ENCODE peak calls at places on chromosomes 1 and 21, in eight cellular contexts. Y is breast epithelium, X is Panc1, J is ovary, A is heart right ventricle, H is stomach, M is MM.1S, N is esophagus muscularis mucosa. R is an unnamed sample.

GRCh38 chr1:36133484-36133883 is 8.5 kb upstream of the COL8A2 start:
- DNase-seq in A (peak), M (no peak), N (no peak), Y (no peak), J (peak), X (no peak), H (peak), R (no peak)

GRCh38 chr1:67735806-67736627 is 51.0 kb downstream of the GADD45A start:
- DNase-seq in N (peak), H (peak), Y (peak), A (peak), J (peak), M (peak), X (no peak), R (no peak)

GRCh38 chr1:226643167-226643566 is 94.6 kb downstream of the STUM start:
- DNase-seq in H (no peak), J (peak), M (no peak), Y (no peak), A (no peak), N (no peak), X (no peak), R (no peak)

GRCh38 chr1:228437424-228437823 is 20.8 kb upstream of the TRIM17 start:
- DNase-seq in N (no peak), X (no peak), M (no peak), A (no peak), H (no peak), Y (no peak), J (no peak), R (no peak)

GRCh38 chr1:12745126-12745991 is 641 bp upstream of the CFAP107 start:
- DNase-seq in N (peak), X (no peak), J (no peak), A (no peak), M (no peak), Y (no peak), H (no peak), R (peak)

GRCh38 chr1:114218397-114219237 is 64.9 kb upstream of the SYT6 start:
- DNase-seq in N (no peak), X (no peak), A (no peak), M (no peak), H (no peak), J (no peak), Y (no peak), R (no peak)

GRCh38 chr1:53971718-53972117 is 25.6 kb downstream of the LRRC42 start:
- DNase-seq in Y (no peak), H (no peak), A (no peak), J (no peak), M (no peak), X (no peak), N (no peak), R (no peak)

GRCh38 chr21:46441961-46442498 is 16.7 kb upstream of the DIP2A start:
- DNase-seq in A (no peak), Y (no peak), H (no peak), X (no peak), M (no peak), N (no peak), J (no peak), R (no peak)

GRCh38 chr1:8228253-8228652 is 89.7 kb upstream of the SLC45A1 start:
- DNase-seq in M (no peak), N (no peak), A (no peak), X (no peak), H (no peak), J (no peak), Y (no peak), R (no peak)

GRCh38 chr1:21821385-21822019 is 9.4 kb downstream of the LDLRAD2 start:
- DNase-seq in H (no peak), A (no peak), N (no peak), M (no peak), X (no peak), J (no peak), Y (no peak), R (no peak)

GRCh38 chr21:14866859-14867560 is 197.8 kb downstream of the NRIP1 start:
- DNase-seq in M (no peak), Y (no peak), H (no peak), X (no peak), J (no peak), A (no peak), N (no peak), R (no peak)

GRCh38 chr1:210796421-210796820 is 337.5 kb downstream of the KCNH1 start:
- DNase-seq in J (no peak), A (no peak), X (no peak), Y (no peak), H (no peak), M (no peak), N (no peak), R (no peak)

GRCh38 chr1:69485616-69486015 is 82.1 kb upstream of the LRRC7 start:
- DNase-seq in Y (no peak), H (no peak), M (no peak), N (no peak), A (no peak), J (no peak), X (no peak), R (no peak)

GRCh38 chr1:36176151-36176949 is 20.4 kb downstream of the MAP7D1 start:
- DNase-seq in Y (no peak), X (no peak), M (no peak), J (no peak), A (no peak), H (no peak), N (no peak), R (no peak)

GRCh38 chr1:212291505-212292134 is 6.4 kb downstream of the PPP2R5A start:
- DNase-seq in X (no peak), M (peak), H (no peak), Y (no peak), J (no peak), A (no peak), N (no peak), R (peak)

GRCh38 chr1:205069371-205070125 is 14.7 kb downstream of the TMEM81 start:
- DNase-seq in J (no peak), H (no peak), M (no peak), Y (no peak), X (no peak), A (no peak), N (no peak), R (no peak)

GRCh38 chr1:110786802-110787327 is 86.1 kb upstream of the CD53 start:
- DNase-seq in Y (no peak), M (peak), X (no peak), J (no peak), H (no peak), N (no peak), A (no peak), R (no peak)

GRCh38 chr1:229131243-229132105 is 139.4 kb upstream of the RAB4A start:
- DNase-seq in A (no peak), M (no peak), J (no peak), N (no peak), X (no peak), H (no peak), Y (no peak), R (no peak)

GRCh38 chr1:220271706-220272046 is 577 bp downstream of the RAB3GAP2 start:
- DNase-seq in J (no peak), M (no peak), Y (no peak), N (no peak), H (no peak), A (peak), X (no peak), R (no peak)

GRCh38 chr1:183331095-183331742 is 87.0 kb downstream of the NMNAT2 start:
- DNase-seq in M (no peak), X (no peak), Y (no peak), N (no peak), A (no peak), H (no peak), J (no peak), R (no peak)

GRCh38 chr21:35025206-35026152 is 23.6 kb downstream of the RUNX1 start:
- DNase-seq in Y (no peak), A (no peak), X (no peak), M (no peak), J (no peak), N (no peak), H (no peak), R (no peak)

GRCh38 chr1:157520386-157520935 is 31.9 kb downstream of the FCRL5 start:
- DNase-seq in N (no peak), A (no peak), M (no peak), Y (no peak), H (no peak), X (no peak), J (no peak), R (no peak)

GRCh38 chr1:188670837-188671236 is 1806.8 kb downstream of the BRINP3 start:
- DNase-seq in X (no peak), H (no peak), N (no peak), A (no peak), J (no peak), Y (no peak), M (no peak), R (no peak)
- H3K4me3 ChIP-seq in X (no peak), H (no peak), N (no peak), A (no peak), J (no peak), Y (no peak), M (no peak), R (no peak)

DNA sequence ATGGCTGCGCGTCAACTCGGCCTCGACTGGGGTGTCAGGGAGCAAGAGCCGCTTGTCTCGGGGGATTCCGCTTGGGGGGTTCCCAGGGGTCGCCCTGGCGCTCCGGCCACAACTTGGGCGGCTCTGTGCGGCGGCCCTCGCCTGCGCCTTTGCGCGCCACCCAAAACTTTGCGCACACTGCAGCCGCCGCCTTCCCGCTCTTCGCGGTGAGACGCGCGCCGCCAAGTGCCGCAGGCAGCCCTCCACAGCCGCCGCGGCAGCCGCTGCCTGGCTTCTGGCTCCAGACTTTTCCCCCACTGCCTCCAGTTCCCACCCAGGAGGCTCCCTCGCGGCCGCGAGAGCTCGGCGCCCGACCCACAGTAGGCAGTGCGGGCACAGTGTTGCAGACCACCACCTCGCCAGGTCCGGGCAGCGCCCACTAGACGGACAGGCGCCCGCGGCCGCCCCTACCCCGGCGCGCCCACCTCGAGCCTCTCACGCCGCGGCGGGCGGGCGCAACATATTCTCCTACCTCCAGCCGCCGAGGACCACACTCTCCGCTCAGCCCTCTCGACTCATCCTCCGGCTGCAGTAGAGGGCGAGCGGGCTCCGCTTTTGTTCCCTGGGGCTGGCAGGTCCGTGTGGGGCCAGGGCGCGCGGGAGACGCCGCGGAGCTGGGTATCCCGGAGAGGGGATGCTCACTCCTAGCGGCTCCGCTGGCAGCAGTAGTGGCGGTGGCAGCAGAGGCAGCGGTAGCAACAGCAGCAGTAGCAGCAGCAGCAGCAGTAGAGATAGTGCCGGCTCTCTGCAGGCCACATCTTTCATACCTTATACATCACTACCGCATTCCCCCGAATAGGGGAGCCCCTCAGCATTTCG is 296.6 kb downstream of the OMA1 start:
- DNase-seq in H (no peak), A (peak), Y (no peak), J (peak), N (no peak), X (no peak), M (no peak), R (no peak)
- H3K4me3 ChIP-seq in H (peak), A (peak), Y (peak), J (peak), N (peak), X (no peak), M (no peak), R (no peak)

DNA sequence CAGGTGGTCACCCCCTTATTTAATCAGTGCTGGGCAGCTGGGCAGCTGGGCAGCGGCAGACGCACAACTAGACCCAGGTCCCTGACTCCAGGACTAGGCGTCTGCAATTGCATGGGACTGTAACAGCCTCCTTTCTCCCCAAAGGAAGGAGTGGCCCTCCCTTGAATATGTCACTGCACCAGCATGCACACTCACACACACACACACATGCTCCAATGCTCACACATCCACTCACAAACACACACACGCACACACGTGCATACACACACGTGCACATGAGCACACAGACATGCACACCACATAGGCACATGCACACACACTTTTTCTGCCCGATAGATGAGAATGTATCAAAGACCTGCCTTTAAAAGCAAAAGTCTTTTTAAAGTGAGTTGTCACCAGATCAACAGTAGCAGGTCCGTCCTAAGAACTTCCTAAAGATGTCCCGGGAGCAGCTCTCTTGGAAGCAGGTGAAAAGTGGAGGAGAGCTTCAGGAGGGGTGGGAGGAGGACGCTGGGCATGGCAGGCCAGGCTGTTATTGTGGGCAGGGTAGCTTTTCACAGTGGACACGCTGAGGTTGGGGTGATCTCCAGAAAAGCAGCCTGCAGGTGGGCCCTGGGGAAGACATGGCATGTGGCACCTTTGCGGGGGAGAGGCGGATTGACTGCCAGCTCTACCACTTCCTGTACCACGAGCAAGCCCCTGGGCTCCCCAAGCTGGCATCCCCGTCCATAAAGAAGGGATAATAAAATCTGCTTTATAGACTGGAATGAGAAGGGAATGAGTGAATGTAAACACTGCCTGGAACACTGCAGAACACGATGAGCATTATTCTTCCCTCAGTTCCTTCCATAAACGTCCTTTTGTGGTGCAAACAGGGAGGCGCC is 1.7 kb downstream of the PDE9A start:
- DNase-seq in Y (no peak), H (no peak), J (no peak), A (no peak), N (no peak), X (no peak), M (no peak), R (no peak)
- H3K4me3 ChIP-seq in Y (peak), H (peak), J (peak), A (peak), N (peak), X (no peak), M (no peak), R (peak)

GRCh38 chr1:41660570-41661427 is 176.3 kb upstream of the EDN2 start:
- DNase-seq in N (no peak), X (no peak), J (no peak), H (no peak), A (no peak), Y (no peak), M (no peak), R (no peak)
- H3K4me3 ChIP-seq in N (peak), X (peak), J (no peak), H (peak), A (peak), Y (peak), M (peak), R (peak)

GRCh38 chr1:153608089-153608672 is 4.8 kb downstream of the S100A16 start:
- DNase-seq in N (no peak), Y (no peak), M (no peak), H (no peak), X (no peak), J (no peak), A (no peak), R (no peak)
- H3K4me3 ChIP-seq in N (peak), Y (peak), M (no peak), H (peak), X (peak), J (peak), A (peak), R (no peak)

R was measured in LNCaP clone FGC.